ENCODE peak calls at places on chromosomes 11 and 22, in nine cellular contexts. Z is PC-3, H is mammary epithelial cell, P is GM23338, Y is IMR-90, A is astrocyte, S is H1, D is fibroblast of lung, V is MM.1S. Q is an unnamed sample.

GRCh38 chr11:129828301-129828836 is 12.7 kb downstream of the TMEM45B start:
- DNase-seq in Z (peak; percentile 99), D (no peak), S (no peak), Y (no peak), H (peak; percentile 81), A (no peak), P (no peak), V (no peak), Q (peak; percentile 98)

GRCh38 chr22:48926663-48927062 is 901.0 kb downstream of the BRD1 start:
- DNase-seq in Y (no peak), H (no peak), P (no peak), S (no peak), Z (no peak), V (no peak), D (no peak), A (no peak), Q (no peak)

GRCh38 chr22:49954991-49955580 is 5.5 kb upstream of the PIM3 start:
- DNase-seq in D (no peak), P (no peak), S (no peak), Y (no peak), A (no peak), Z (no peak), V (no peak), H (no peak), Q (no peak)

GRCh38 chr22:46393791-46394333 is 58.3 kb downstream of the TRMU start:
- DNase-seq in Y (no peak), Z (no peak), S (no peak), A (no peak), V (no peak), H (no peak), P (no peak), D (no peak), Q (no peak)

GRCh38 chr22:47307326-47307725 is 544.9 kb downstream of the TBC1D22A start:
- DNase-seq in D (peak; percentile 29), H (no peak), S (no peak), V (no peak), Z (peak; percentile 51), P (no peak), Y (peak; percentile 57), A (no peak), Q (no peak)

GRCh38 chr11:28257761-28258160 is 149.6 kb downstream of the METTL15 start:
- DNase-seq in Z (no peak), D (peak; percentile 41), Y (peak; percentile 42), S (no peak), P (no peak), V (no peak), H (no peak), A (peak; percentile 14), Q (no peak)

GRCh38 chr22:28017859-28018258 is 98.8 kb upstream of the PITPNB start:
- DNase-seq in Y (no peak), S (no peak), P (no peak), A (no peak), H (no peak), D (no peak), V (no peak), Z (no peak), Q (no peak)

GRCh38 chr11:44659641-44660040 is 67.1 kb upstream of the TSPAN18 start:
- DNase-seq in H (no peak), D (no peak), Z (no peak), V (no peak), A (no peak), P (no peak), Y (no peak), S (no peak), Q (no peak)

GRCh38 chr11:18731949-18732821 is 6.2 kb upstream of the IGSF22 start:
- DNase-seq in Y (peak; percentile 38), V (peak; percentile 43), P (peak; percentile 56), D (peak; percentile 18), S (no peak), A (peak; percentile 12), Z (peak; percentile 70), H (peak; percentile 24), Q (peak; percentile 62)

GRCh38 chr11:17734986-17735822 is 623 bp downstream of the KCNC1 start:
- DNase-seq in S (no peak), P (peak; percentile 87), Z (peak; percentile 56), D (peak; percentile 79), V (peak; percentile 72), Y (peak; percentile 69), A (peak; percentile 64), H (peak; percentile 65), Q (no peak)

GRCh38 chr11:28176231-28176853 is 68.2 kb downstream of the METTL15 start:
- DNase-seq in Y (no peak), D (no peak), A (no peak), S (no peak), V (no peak), H (peak; percentile 60), P (no peak), Z (peak; percentile 71), Q (no peak)

GRCh38 chr11:92306966-92307504 is 82.4 kb downstream of the FAT3 start:
- DNase-seq in H (no peak), A (no peak), Y (no peak), Z (no peak), V (no peak), P (no peak), S (no peak), D (peak; percentile 39), Q (no peak)

GRCh38 chr11:67492069-67492727 is 9.4 kb downstream of the AIP start:
- DNase-seq in S (no peak), V (no peak), P (no peak), H (no peak), Y (no peak), Z (no peak), D (no peak), A (no peak), Q (no peak)

GRCh38 chr11:87878373-87878779 is 296.9 kb downstream of the RAB38 start:
- DNase-seq in A (peak; percentile 27), D (peak; percentile 39), Z (peak; percentile 75), Y (peak; percentile 57), H (peak; percentile 13), V (peak; percentile 41), S (no peak), P (peak; percentile 63), Q (no peak)

GRCh38 chr22:38236786-38237185 is 35.0 kb downstream of the MAFF start:
- DNase-seq in S (no peak), V (no peak), H (no peak), P (no peak), Z (peak; percentile 83), A (no peak), Y (no peak), D (no peak), Q (peak; percentile 88)

GRCh38 chr22:38238519-38239051 is 34.2 kb downstream of the TMEM184B start:
- DNase-seq in H (no peak), Z (peak; percentile 39), A (no peak), D (no peak), Y (peak; percentile 73), P (no peak), S (no peak), V (no peak), Q (peak; percentile 75)

GRCh38 chr22:38240734-38241252 is 32.0 kb downstream of the TMEM184B start:
- DNase-seq in H (peak; percentile 83), Y (peak; percentile 91), Z (peak; percentile 83), P (peak; percentile 86), D (peak; percentile 96), S (peak; percentile 46), A (peak; percentile 94), V (no peak), Q (peak; percentile 95)

GRCh38 chr22:38235240-38235850 is 33.6 kb downstream of the MAFF start:
- DNase-seq in P (no peak), A (no peak), D (no peak), H (no peak), V (no peak), Z (no peak), S (no peak), Y (no peak), Q (no peak)

GRCh38 chr22:38239101-38239761 is 33.6 kb downstream of the TMEM184B start:
- DNase-seq in P (no peak), A (peak; percentile 94), H (peak; percentile 52), V (no peak), Y (peak; percentile 98), S (no peak), Z (peak; percentile 93), D (peak; percentile 95), Q (peak; percentile 99)
- TF ChIP-seq CTCF in P (no peak), A (no peak), H (no peak), V (no peak), Y (peak; percentile 44), S (no peak), Z (peak; percentile 45), D (peak; percentile 37), Q (no peak)

GRCh38 chr11:108037211-108037610 is 28.5 kb downstream of the CUL5 start:
- DNase-seq in Z (no peak), D (no peak), A (no peak), V (no peak), Y (no peak), H (no peak), S (no peak), P (no peak), Q (no peak)
- H4K20me1 ChIP-seq in Z (peaks cover 7% of the 10 kb centered on the region), D (no peaks in the 10 kb centered on the region), A (peaks cover 62% of the 10 kb centered on the region), V (no peaks in the 10 kb centered on the region), Y (peaks cover 30% of the 10 kb centered on the region), H (peaks cover 2% of the 10 kb centered on the region), S (no peaks in the 10 kb centered on the region), P (peaks cover 8% of the 10 kb centered on the region), Q (peaks cover 44% of the 10 kb centered on the region)

GRCh38 chr22:21448627-21449416 is 18.4 kb upstream of the TMEM191C start:
- DNase-seq in A (no peak), P (no peak), Y (no peak), S (no peak), V (no peak), H (no peak), Z (no peak), D (no peak), Q (no peak)

GRCh38 chr22:21446128-21446826 is 20.9 kb upstream of the TMEM191C start:
- DNase-seq in S (no peak), V (no peak), Y (no peak), D (no peak), H (no peak), Z (no peak), A (no peak), P (no peak), Q (no peak)

GRCh38 chr22:21446827-21447690 is 20.1 kb upstream of the TMEM191C start:
- DNase-seq in D (no peak), S (no peak), Y (no peak), A (no peak), H (no peak), Z (no peak), V (no peak), P (no peak), Q (no peak)

GRCh38 chr22:21449531-21450319 is 17.5 kb upstream of the TMEM191C start:
- DNase-seq in D (no peak), V (no peak), P (no peak), Y (peak; percentile 13), A (no peak), S (no peak), Z (no peak), H (no peak), Q (no peak)

GRCh38 chr22:21447694-21448402 is 19.3 kb upstream of the TMEM191C start:
- DNase-seq in A (no peak), H (no peak), P (peak; percentile 64), V (no peak), S (no peak), Y (no peak), Z (no peak), D (no peak), Q (no peak)
- TF ChIP-seq CTCF in A (no peak), H (peak; percentile 22), P (peak; percentile 53), V (peak; percentile 14), S (peak; percentile 73), Y (no peak), Z (peak; percentile 41), D (peak; percentile 15), Q (no peak)

DNA sequence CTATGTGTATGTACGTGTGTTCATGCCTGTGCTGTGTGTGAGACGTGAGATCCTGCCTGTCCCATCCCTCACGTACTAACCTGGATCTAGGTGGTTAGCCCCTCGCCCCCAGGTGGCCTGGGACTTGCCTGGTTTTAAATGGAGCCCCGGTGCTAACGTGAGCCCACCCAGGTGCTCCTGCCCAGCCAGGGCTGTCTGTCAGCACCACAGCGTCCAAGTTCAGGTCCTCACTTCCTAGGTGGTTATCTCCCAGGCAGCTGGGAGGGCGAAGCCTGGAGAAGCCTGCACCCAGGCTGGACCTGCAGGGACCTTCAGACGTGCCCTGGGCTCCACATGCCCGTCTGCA is 86.0 kb downstream of the KCNQ1 start:
- DNase-seq in Z (no peak), H (no peak), P (no peak), D (no peak), Y (no peak), V (no peak), S (no peak), A (no peak), Q (no peak)
- H4K20me1 ChIP-seq in Z (no peaks in the 10 kb centered on the region), H (no peaks in the 10 kb centered on the region), P (no peaks in the 10 kb centered on the region), D (no peaks in the 10 kb centered on the region), Y (no peaks in the 10 kb centered on the region), V (peaks cover 8% of the 10 kb centered on the region), S (peaks cover 7% of the 10 kb centered on the region), A (peaks cover 10% of the 10 kb centered on the region), Q (no peaks in the 10 kb centered on the region)